ENCODE peak calls at places on chromosomes 6 and 20, in four cellular contexts. One of them, this sample, is unnamed.
A peak's percentile ranks its signal among the peaks of the same experiment; 100 is the strongest.

GRCh38 chr20:12166053-12166717 is 248.5 kb downstream of the BTBD3 start:
- DNase-seq in testis: peak; percentile 73
- DNase-seq in OCI-LY7: no peak
- DNase-seq in fibroblast of lung: peak; percentile 97
- DNase-seq in this sample: no peak

GRCh38 chr6:135438907-135439535 is 58.5 kb downstream of the AHI1 start:
- DNase-seq in testis: no peak
- DNase-seq in OCI-LY7: peak; percentile 73
- DNase-seq in fibroblast of lung: peak; percentile 12
- DNase-seq in this sample: no peak

GRCh38 chr6:26473758-26474438 is 16.1 kb downstream of the BTN2A1 start:
- DNase-seq in testis: peak; percentile 88
- DNase-seq in OCI-LY7: peak; percentile 95
- DNase-seq in fibroblast of lung: peak; percentile 97
- DNase-seq in this sample: peak; percentile 88

GRCh38 chr6:70874181-70874913 is 82.5 kb downstream of the B3GAT2 start:
- DNase-seq in testis: no peak
- DNase-seq in OCI-LY7: no peak
- DNase-seq in fibroblast of lung: no peak
- DNase-seq in this sample: no peak

GRCh38 chr6:63245908-63246307 is 34.6 kb downstream of the FKBP1C start:
- DNase-seq in testis: no peak
- DNase-seq in OCI-LY7: no peak
- DNase-seq in fibroblast of lung: no peak
- DNase-seq in this sample: peak; percentile 43

GRCh38 chr20:57210054-57210910 is 56.2 kb downstream of the BMP7 start:
- DNase-seq in testis: no peak
- DNase-seq in OCI-LY7: no peak
- DNase-seq in fibroblast of lung: no peak
- DNase-seq in this sample: no peak

GRCh38 chr20:64149141-64149540 is 15.1 kb upstream of the MYT1 start:
- DNase-seq in testis: no peak
- DNase-seq in OCI-LY7: no peak
- DNase-seq in fibroblast of lung: no peak
- DNase-seq in this sample: no peak

GRCh38 chr20:4571759-4572531 is 149.8 kb upstream of the PRND start:
- DNase-seq in testis: no peak
- DNase-seq in OCI-LY7: no peak
- DNase-seq in fibroblast of lung: peak; percentile 73
- DNase-seq in this sample: no peak

GRCh38 chr20:18252597-18253451 is 35.5 kb upstream of the ZNF133 start:
- DNase-seq in testis: no peak
- DNase-seq in OCI-LY7: no peak
- DNase-seq in fibroblast of lung: peak; percentile 35
- DNase-seq in this sample: no peak

GRCh38 chr6:104753251-104753650 is 106.5 kb downstream of the HACE1 start:
- DNase-seq in testis: no peak
- DNase-seq in OCI-LY7: no peak
- DNase-seq in fibroblast of lung: no peak
- DNase-seq in this sample: no peak

GRCh38 chr20:58852559-58853271 is at the start of gene GNAS:
- DNase-seq in testis: peak; percentile 60
- DNase-seq in OCI-LY7: peak; percentile 65
- DNase-seq in fibroblast of lung: peak; percentile 56
- DNase-seq in this sample: peak; percentile 60

GRCh38 chr6:117266948-117267347 is 1.6 kb downstream of the VGLL2 start:
- DNase-seq in testis: no peak
- DNase-seq in OCI-LY7: no peak
- DNase-seq in fibroblast of lung: no peak
- DNase-seq in this sample: no peak

GRCh38 chr20:53946106-53946505 is 124.3 kb downstream of the BCAS1 start:
- DNase-seq in testis: no peak
- DNase-seq in OCI-LY7: no peak
- DNase-seq in fibroblast of lung: no peak
- DNase-seq in this sample: no peak

GRCh38 chr6:107936162-107936909 is 21.7 kb downstream of the SEC63 start:
- DNase-seq in testis: no peak
- DNase-seq in OCI-LY7: no peak
- DNase-seq in fibroblast of lung: peak; percentile 15
- DNase-seq in this sample: no peak

GRCh38 chr6:157496534-157497095 is 115.6 kb downstream of the ZDHHC14 start:
- DNase-seq in testis: no peak
- DNase-seq in OCI-LY7: no peak
- DNase-seq in fibroblast of lung: no peak
- DNase-seq in this sample: no peak

GRCh38 chr6:15370730-15371129 is 124.9 kb downstream of the JARID2 start:
- DNase-seq in testis: no peak
- DNase-seq in OCI-LY7: no peak
- DNase-seq in fibroblast of lung: no peak
- DNase-seq in this sample: no peak

GRCh38 chr20:49571553-49571835 is 3.6 kb upstream of the PTGIS start:
- DNase-seq in testis: no peak
- DNase-seq in OCI-LY7: no peak
- DNase-seq in fibroblast of lung: no peak
- DNase-seq in this sample: no peak

GRCh38 chr20:62409935-62410741 is 3.1 kb upstream of the CABLES2 start:
- DNase-seq in testis: peak; percentile 93
- DNase-seq in OCI-LY7: peak; percentile 67
- DNase-seq in fibroblast of lung: peak; percentile 16
- DNase-seq in this sample: peak; percentile 85

GRCh38 chr6:133835901-133836300 is 53.0 kb upstream of the TCF21 start:
- DNase-seq in testis: no peak
- DNase-seq in OCI-LY7: no peak
- DNase-seq in fibroblast of lung: no peak
- DNase-seq in this sample: no peak

GRCh38 chr6:155216312-155217028 is 47.3 kb upstream of the CLDN20 start:
- DNase-seq in testis: no peak
- DNase-seq in OCI-LY7: no peak
- DNase-seq in fibroblast of lung: no peak
- DNase-seq in this sample: no peak

GRCh38 chr6:83193747-83194582 is 808 bp downstream of the RWDD2A start:
- DNase-seq in testis: peak; percentile 48
- DNase-seq in OCI-LY7: peak; percentile 4
- DNase-seq in fibroblast of lung: peak; percentile 33
- DNase-seq in this sample: peak; percentile 61

GRCh38 chr6:126620747-126621146 is 280.8 kb downstream of the CENPW start:
- DNase-seq in testis: no peak
- DNase-seq in OCI-LY7: no peak
- DNase-seq in fibroblast of lung: no peak
- DNase-seq in this sample: no peak

GRCh38 chr6:119148102-119148824 is 69.8 kb upstream of the FAM184A start:
- DNase-seq in testis: peak; percentile 40
- DNase-seq in OCI-LY7: peak; percentile 51
- DNase-seq in fibroblast of lung: peak; percentile 83
- DNase-seq in this sample: peak; percentile 21

GRCh38 chr6:165880721-165881120 is 217.7 kb upstream of the PDE10A start:
- DNase-seq in testis: no peak
- DNase-seq in OCI-LY7: no peak
- DNase-seq in fibroblast of lung: peak; percentile 23
- DNase-seq in this sample: no peak

GRCh38 chr6:164554700-164555479 is 754.5 kb downstream of the C6orf118 start:
- DNase-seq in testis: no peak
- DNase-seq in OCI-LY7: no peak
- DNase-seq in fibroblast of lung: no peak
- DNase-seq in this sample: no peak

GRCh38 chr20:33005908-33006775 is 1.4 kb upstream of the BPIFB2 start:
- DNase-seq in testis: no peak
- DNase-seq in OCI-LY7: no peak
- DNase-seq in fibroblast of lung: no peak
- DNase-seq in this sample: no peak

GRCh38 chr6:108585921-108586320 is 25.2 kb downstream of the FOXO3 start:
- DNase-seq in testis: no peak
- DNase-seq in OCI-LY7: no peak
- DNase-seq in fibroblast of lung: no peak
- DNase-seq in this sample: no peak

GRCh38 chr20:17859002-17859615 is 109.5 kb downstream of the SNX5 start:
- DNase-seq in testis: no peak
- DNase-seq in OCI-LY7: peak; percentile 45
- DNase-seq in fibroblast of lung: no peak
- DNase-seq in this sample: no peak

GRCh38 chr6:10655508-10656055 is 38.8 kb downstream of the C6orf52 start:
- DNase-seq in testis: no peak
- DNase-seq in OCI-LY7: no peak
- DNase-seq in fibroblast of lung: no peak
- DNase-seq in this sample: no peak

GRCh38 chr20:41003143-41003932 is 25.3 kb upstream of the TOP1 start:
- DNase-seq in testis: peak; percentile 85
- DNase-seq in OCI-LY7: no peak
- DNase-seq in fibroblast of lung: peak; percentile 99
- DNase-seq in this sample: no peak

DNA sequence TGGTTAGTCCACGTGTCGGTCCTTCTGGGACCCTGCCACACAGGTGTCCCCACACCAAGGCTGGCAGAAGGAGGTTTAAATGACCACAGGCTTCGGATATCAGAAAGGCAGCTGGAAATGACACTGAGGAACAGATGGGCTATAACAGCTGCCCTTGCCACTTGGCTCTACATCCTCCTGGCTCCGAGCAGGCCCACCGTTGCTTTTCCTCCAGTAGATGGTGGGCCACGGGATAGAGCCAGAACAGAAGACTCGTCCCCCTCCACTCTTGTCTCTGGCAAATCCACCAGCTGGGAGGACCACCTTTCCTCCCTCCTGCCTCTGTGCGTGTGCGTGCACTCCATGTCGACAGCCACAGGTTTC is 17.6 kb downstream of the WRNIP1 start:
- DNase-seq in testis: no peak
- DNase-seq in OCI-LY7: no peak
- DNase-seq in fibroblast of lung: no peak
- DNase-seq in this sample: no peak
- H3K27ac ChIP-seq in testis: no peak overlapping the region
- H3K27ac ChIP-seq in OCI-LY7: no peak overlapping the region
- H3K27ac ChIP-seq in fibroblast of lung: no peak overlapping the region
- H3K27ac ChIP-seq in this sample: peak overlapping the region; percentile 45

GRCh38 chr6:52517502-52518278 is 59.2 kb downstream of the TRAM2 start:
- DNase-seq in testis: peak; percentile 90
- DNase-seq in OCI-LY7: no peak
- DNase-seq in fibroblast of lung: peak; percentile 97
- DNase-seq in this sample: peak; percentile 28
- H3K27ac ChIP-seq in testis: peak overlapping the region; percentile 79
- H3K27ac ChIP-seq in OCI-LY7: no peak overlapping the region
- H3K27ac ChIP-seq in fibroblast of lung: peak overlapping the region; percentile 96
- H3K27ac ChIP-seq in this sample: no peak overlapping the region

DNA sequence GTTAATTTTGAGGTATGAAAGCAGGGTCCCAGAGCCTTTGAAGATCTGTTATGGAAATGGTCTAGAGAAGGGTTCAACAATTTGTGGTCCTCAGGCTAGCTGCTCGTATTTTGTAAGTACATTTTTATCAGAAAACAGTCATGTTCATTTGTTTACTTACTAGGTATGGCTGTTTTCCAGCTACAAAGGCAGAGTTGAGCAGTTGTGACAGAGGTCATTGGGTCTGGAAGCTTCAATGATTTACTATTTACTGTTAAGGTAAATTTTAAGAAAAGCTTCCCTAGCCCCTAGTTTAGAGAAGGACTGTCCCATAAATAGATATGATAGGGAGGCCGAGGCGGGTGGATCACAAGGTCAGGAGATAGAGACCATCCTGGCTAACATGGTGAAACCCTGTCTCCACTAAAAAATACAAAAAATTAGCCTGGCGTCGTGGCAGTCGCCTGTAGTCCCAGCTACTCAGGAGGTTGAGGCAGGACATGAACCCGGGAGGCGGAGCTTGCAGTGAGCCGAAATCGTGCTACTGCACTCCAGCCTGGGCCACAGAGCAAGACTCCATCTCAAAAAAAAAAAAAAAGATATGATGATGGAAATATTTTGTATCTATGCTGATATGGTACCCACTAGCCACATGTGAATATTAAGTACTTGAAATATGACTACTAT is 538.4 kb upstream of the CITED2 start:
- DNase-seq in testis: no peak
- DNase-seq in OCI-LY7: no peak
- DNase-seq in fibroblast of lung: no peak
- DNase-seq in this sample: no peak
- H3K27ac ChIP-seq in testis: no peak overlapping the region
- H3K27ac ChIP-seq in OCI-LY7: no peak overlapping the region
- H3K27ac ChIP-seq in fibroblast of lung: no peak overlapping the region
- H3K27ac ChIP-seq in this sample: no peak overlapping the region

GRCh38 chr6:3211681-3212080 is 15.8 kb downstream of the TUBB2B start:
- DNase-seq in testis: no peak
- DNase-seq in OCI-LY7: no peak
- DNase-seq in fibroblast of lung: no peak
- DNase-seq in this sample: no peak
- H3K27ac ChIP-seq in testis: no peak overlapping the region
- H3K27ac ChIP-seq in OCI-LY7: no peak overlapping the region
- H3K27ac ChIP-seq in fibroblast of lung: no peak overlapping the region
- H3K27ac ChIP-seq in this sample: no peak overlapping the region

DNA sequence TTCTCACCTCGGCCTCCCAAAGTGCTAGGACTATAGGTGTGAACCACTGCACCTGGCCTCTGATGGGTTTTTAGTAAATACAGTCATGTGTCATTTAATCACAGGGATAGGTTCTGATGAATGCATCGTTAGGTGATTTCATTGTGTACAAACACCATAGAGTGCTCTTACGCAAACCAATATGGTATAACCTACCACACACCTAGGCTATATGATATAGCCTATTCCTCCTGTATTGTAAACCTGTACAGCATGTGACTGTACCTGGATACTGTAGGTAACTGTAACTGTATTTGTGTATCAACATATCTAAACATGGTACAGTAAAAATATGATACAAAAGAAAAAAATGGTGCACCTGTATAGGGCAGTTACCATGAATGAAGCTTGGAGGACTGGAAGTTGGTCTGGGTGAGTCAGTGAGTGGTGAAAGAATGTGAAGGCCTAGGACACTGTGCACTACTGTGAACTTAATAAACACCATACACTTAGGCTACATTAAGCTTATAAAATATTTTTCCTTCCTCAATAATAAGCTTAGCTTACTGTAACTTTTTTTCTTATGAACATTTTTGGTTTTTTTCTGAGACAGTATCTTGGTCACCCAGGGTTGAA is 10.0 kb downstream of the BICRAL start:
- DNase-seq in testis: no peak
- DNase-seq in OCI-LY7: no peak
- DNase-seq in fibroblast of lung: peak; percentile 16
- DNase-seq in this sample: no peak
- H3K27ac ChIP-seq in testis: no peak overlapping the region
- H3K27ac ChIP-seq in OCI-LY7: no peak overlapping the region
- H3K27ac ChIP-seq in fibroblast of lung: no peak overlapping the region
- H3K27ac ChIP-seq in this sample: no peak overlapping the region

DNA sequence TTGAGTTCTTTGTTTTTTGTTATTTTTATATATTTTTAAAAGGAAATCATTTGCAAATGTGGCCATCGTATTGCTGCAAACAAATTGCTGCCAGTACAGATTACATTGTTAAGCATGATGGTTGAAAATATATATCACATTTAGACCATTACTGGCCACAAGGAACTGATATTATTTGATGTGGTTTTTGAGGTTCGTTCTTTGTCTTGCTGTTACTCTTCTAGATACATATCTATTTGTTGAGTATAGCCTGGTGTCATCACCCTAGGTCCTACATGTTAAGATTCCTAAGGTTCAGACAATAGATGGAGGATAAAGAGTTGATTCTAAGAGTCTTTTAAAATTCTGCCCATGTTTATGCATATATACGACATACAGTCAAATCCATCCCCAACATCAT is 306.0 kb downstream of the FARS2 start:
- DNase-seq in testis: no peak
- DNase-seq in OCI-LY7: no peak
- DNase-seq in fibroblast of lung: no peak
- DNase-seq in this sample: no peak
- H3K27ac ChIP-seq in testis: no peak overlapping the region
- H3K27ac ChIP-seq in OCI-LY7: no peak overlapping the region
- H3K27ac ChIP-seq in fibroblast of lung: no peak overlapping the region
- H3K27ac ChIP-seq in this sample: no peak overlapping the region

This sample was measured in WERI-Rb-1.